ENCODE peak calls at places on chromosomes 2 and 18, in four cellular contexts. B, J, D and L are unnamed samples. For H4K20me1, the result is how much of the 10 kb centered on the place peaks cover.

GRCh38 chr18:75530548-75531211 is 103.2 kb upstream of the SMIM21 start:
- DNase-seq in J (no peak), B (no peak), D (no peak), L (peak)

GRCh38 chr2:232365621-232366321 is 12.8 kb upstream of the ALPP start:
- DNase-seq in J (peak), B (peak), D (no peak), L (peak)

GRCh38 chr2:241801611-241802420 is 7.2 kb upstream of the NEU4 start:
- DNase-seq in B (peak), J (no peak), D (peak), L (no peak)

GRCh38 chr2:35447816-35448215 is 907.8 kb upstream of the CRIM1 start:
- DNase-seq in D (no peak), B (no peak), J (no peak), L (no peak)

GRCh38 chr18:34929336-34929780 is 111.9 kb upstream of the MAPRE2 start:
- DNase-seq in D (no peak), B (no peak), J (peak), L (peak)

GRCh38 chr2:72138011-72138881 is 9.4 kb downstream of the CYP26B1 start:
- DNase-seq in J (peak), D (no peak), B (no peak), L (no peak)

GRCh38 chr18:55401638-55402191 is 186.3 kb downstream of the TCF4 start:
- DNase-seq in D (no peak), J (peak), B (no peak), L (peak)

GRCh38 chr2:57443985-57444501 is 602.6 kb upstream of the VRK2 start:
- DNase-seq in J (no peak), D (no peak), B (no peak), L (no peak)

GRCh38 chr18:72410399-72410798 is 133.7 kb downstream of the CBLN2 start:
- DNase-seq in J (no peak), D (no peak), B (no peak), L (no peak)

GRCh38 chr2:98507461-98507860 is 62.8 kb downstream of the INPP4A start:
- DNase-seq in J (no peak), D (no peak), B (peak), L (no peak)

GRCh38 chr18:48983793-48984437 is 33.1 kb upstream of the SMAD7 start:
- DNase-seq in J (peak), D (no peak), B (no peak), L (peak)

GRCh38 chr2:230968921-230969672 is 26.8 kb upstream of the SPATA3 start:
- DNase-seq in D (no peak), J (peak), B (peak), L (no peak)

GRCh38 chr18:13831864-13832508 is 8.0 kb downstream of the MC5R start:
- DNase-seq in J (peak), B (peak), D (no peak), L (no peak)

GRCh38 chr18:50011813-50012445 is 183.0 kb downstream of the MYO5B start:
- DNase-seq in J (peak), D (no peak), B (no peak), L (peak)

GRCh38 chr2:28175028-28175427 is 217.6 kb upstream of the FOSL2 start:
- DNase-seq in D (no peak), B (no peak), J (peak), L (no peak)

GRCh38 chr2:119476301-119477117 is 44.9 kb downstream of the TMEM37 start:
- DNase-seq in D (peak), B (peak), J (peak), L (peak)

GRCh38 chr2:240833724-240834285 is 13.8 kb upstream of the KIF1A start:
- DNase-seq in B (no peak), D (no peak), J (no peak), L (no peak)

GRCh38 chr2:62578837-62579640 is 73.0 kb upstream of the TMEM17 start:
- DNase-seq in B (no peak), D (no peak), J (peak), L (peak)

GRCh38 chr2:200702646-200703118 is 109.0 kb upstream of the BZW1 start:
- DNase-seq in B (no peak), J (peak), D (no peak), L (no peak)

GRCh38 chr2:28665041-28665704 is 86.5 kb upstream of the PPP1CB start:
- DNase-seq in D (no peak), J (no peak), B (no peak), L (peak)

GRCh38 chr2:225017713-225018112 is 24.6 kb downstream of the DOCK10 start:
- DNase-seq in J (no peak), D (no peak), B (no peak), L (no peak)

GRCh38 chr2:181741756-181742155 is 61.4 kb upstream of the NEUROD1 start:
- DNase-seq in J (no peak), D (no peak), B (no peak), L (peak)

GRCh38 chr2:152646775-152647174 is 70.5 kb downstream of the PRPF40A start:
- DNase-seq in B (no peak), D (no peak), J (peak), L (peak)

GRCh38 chr18:32712860-32713259 is 60.0 kb downstream of the KLHL14 start:
- DNase-seq in D (no peak), B (no peak), J (no peak), L (no peak)

GRCh38 chr2:55743583-55743982 is 49.9 kb upstream of the PNPT1 start:
- DNase-seq in D (no peak), B (no peak), J (no peak), L (peak)

GRCh38 chr2:854460-854859 is 96.2 kb upstream of the SNTG2 start:
- DNase-seq in D (peak), J (peak), B (peak), L (no peak)

GRCh38 chr2:152651834-152652233 is 65.4 kb downstream of the PRPF40A start:
- DNase-seq in J (no peak), B (no peak), D (no peak), L (no peak)

GRCh38 chr18:78445880-78446279 is 533.7 kb upstream of the SALL3 start:
- DNase-seq in D (no peak), J (no peak), B (no peak), L (no peak)

GRCh38 chr2:234308814-234309195 is 188.1 kb downstream of the ARL4C start:
- DNase-seq in B (no peak), J (no peak), D (no peak), L (peak)

GRCh38 chr2:67295406-67295805 is 101.7 kb upstream of the ETAA1 start:
- DNase-seq in J (no peak), B (no peak), D (no peak), L (no peak)
- TF ChIP-seq MAFK in J (no peak), B (no peak), D (no peak), L (no peak)

GRCh38 chr2:84373391-84373790 is 85.7 kb downstream of the SUCLG1 start:
- DNase-seq in B (no peak), J (peak), D (no peak), L (peak)
- H4K20me1 ChIP-seq in B (under half), J (under half), D (under half), L (under half)

DNA sequence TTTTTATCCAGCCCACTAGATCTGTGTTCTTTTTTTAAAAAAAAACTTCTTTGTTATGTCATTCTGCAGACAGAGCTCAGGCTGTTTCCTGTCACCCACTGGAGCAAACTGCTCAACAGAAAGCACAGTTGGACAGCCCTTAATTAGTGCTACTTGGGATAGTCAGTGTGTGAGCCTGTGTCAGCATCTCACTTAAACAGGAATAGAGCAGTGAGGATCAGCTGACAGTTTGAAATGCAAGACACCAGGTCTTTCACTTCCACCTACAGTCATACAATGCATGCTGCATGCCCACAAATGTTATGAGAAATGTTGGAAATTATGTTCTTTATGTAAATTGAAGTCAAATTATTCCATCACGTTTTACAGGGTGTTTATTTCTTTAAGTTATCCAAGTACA is 174.9 kb downstream of the NR4A2 start:
- DNase-seq in D (no peak), B (no peak), J (no peak), L (no peak)
- TF ChIP-seq MAFK in D (no peak), B (no peak), J (no peak), L (no peak)

GRCh38 chr18:42915240-42915791 is 200.2 kb downstream of the RIT2 start:
- DNase-seq in B (no peak), D (no peak), J (no peak), L (no peak)
- H4K20me1 ChIP-seq in B (under half), D (under half), J (under half), L (under half)

GRCh38 chr18:80105369-80106167 is 3.5 kb upstream of the ADNP2 start:
- DNase-seq in D (no peak), J (no peak), B (peak), L (no peak)

GRCh38 chr18:80107396-80107795 is 1.7 kb upstream of the ADNP2 start:
- DNase-seq in B (no peak), J (no peak), D (no peak), L (no peak)

GRCh38 chr18:80106482-80107051 is 2.5 kb upstream of the ADNP2 start:
- DNase-seq in J (peak), B (no peak), D (no peak), L (peak)

GRCh38 chr18:80104364-80104779 is 4.7 kb upstream of the ADNP2 start:
- DNase-seq in J (peak), B (no peak), D (peak), L (no peak)

DNA sequence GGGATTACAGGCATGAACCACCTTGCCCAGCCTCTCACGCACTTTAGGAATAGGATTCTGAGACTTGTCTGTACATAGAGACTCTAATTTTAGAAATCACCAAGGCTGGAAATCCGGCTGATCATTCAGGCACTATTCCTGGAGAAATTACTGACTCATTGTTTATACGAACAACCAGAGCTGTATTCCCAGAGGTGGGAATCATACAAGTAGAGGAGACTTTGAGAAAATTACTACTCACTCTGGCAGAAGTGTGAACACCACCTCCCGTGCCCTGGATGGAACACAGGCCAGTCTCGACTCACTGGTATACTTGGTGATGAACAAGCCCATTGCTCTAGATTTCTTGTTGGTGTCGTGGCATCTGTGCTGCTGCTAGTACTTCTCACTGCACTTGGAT is 5.8 kb upstream of the ADNP2 start:
- DNase-seq in B (no peak), D (no peak), J (no peak), L (peak)
- TF ChIP-seq MAFK in B (no peak), D (no peak), J (no peak), L (no peak)

DNA sequence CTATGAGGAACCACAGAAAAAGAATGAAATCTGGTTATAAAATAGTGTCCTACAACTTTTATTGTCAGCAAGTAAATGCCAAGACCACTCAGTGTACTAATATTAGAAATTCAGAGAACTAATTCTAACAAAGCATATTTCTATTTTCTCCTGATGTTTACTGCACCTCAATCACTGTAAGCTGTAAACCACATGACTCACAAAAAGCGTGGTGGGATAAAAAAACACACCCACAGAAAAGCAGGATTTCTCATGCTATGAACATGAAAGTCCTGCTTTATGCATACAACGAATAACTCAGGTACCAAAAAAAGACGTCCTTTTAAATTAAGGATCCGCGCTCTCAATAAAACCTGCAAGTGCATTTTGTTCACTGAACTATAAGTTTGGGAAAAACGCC is 797 bp downstream of the TXNL4A start:
- DNase-seq in J (no peak), D (no peak), B (no peak), L (no peak)
- H4K20me1 ChIP-seq in J (under half), D (under half), B (under half), L (half or more)

GRCh38 chr2:127576433-127577207 is 41.1 kb downstream of the MYO7B start:
- DNase-seq in B (no peak), J (no peak), D (peak), L (peak)
- TF ChIP-seq MAFK in B (no peak), J (no peak), D (no peak), L (no peak)

GRCh38 chr2:10308866-10309265 is 6.2 kb downstream of the HPCAL1 start:
- DNase-seq in J (no peak), B (no peak), D (no peak), L (no peak)
- H4K20me1 ChIP-seq in J (under half), B (under half), D (under half), L (under half)

GRCh38 chr2:140667203-140667602 is 1463.6 kb downstream of the LRP1B start:
- DNase-seq in J (no peak), D (no peak), B (no peak), L (no peak)
- TF ChIP-seq MAFK in J (no peak), D (no peak), B (no peak), L (no peak)